ENCODE peak calls at places on chromosomes 7 and 10, in eight cellular contexts. B, Z, L, A, M, F, T and H are unnamed samples.

GRCh38 chr10:76286536-76286935 is 855.1 kb downstream of the LRMDA start:
- DNase-seq in T (no peak), M (no peak), B (no peak), F (no peak), L (no peak), Z (no peak), A (no peak), H (no peak)

GRCh38 chr7:99290980-99291607 is 18.5 kb downstream of the MYH16 start:
- DNase-seq in M (no peak), Z (no peak), F (no peak), L (no peak), T (no peak), B (no peak), A (no peak), H (no peak)

GRCh38 chr10:17023386-17024298 is 106.0 kb downstream of the CUBN start:
- DNase-seq in B (peak), M (no peak), F (peak), A (peak), Z (peak), L (peak), T (no peak), H (no peak)

GRCh38 chr10:49650724-49651034 is 28.8 kb upstream of the C10orf53 start:
- DNase-seq in B (no peak), T (no peak), A (no peak), Z (no peak), L (no peak), M (no peak), F (no peak), H (no peak)

GRCh38 chr7:231030-231857 is 38.9 kb downstream of the FAM20C start:
- DNase-seq in L (no peak), F (peak), M (no peak), T (no peak), B (no peak), Z (no peak), A (no peak), H (no peak)

GRCh38 chr10:124678566-124679240 is 65.5 kb downstream of the FAM53B start:
- DNase-seq in B (peak), L (peak), F (no peak), A (peak), Z (no peak), M (no peak), T (no peak), H (no peak)

GRCh38 chr7:19321925-19322470 is 176.8 kb upstream of the FERD3L start:
- DNase-seq in Z (no peak), B (no peak), F (no peak), M (no peak), T (no peak), A (no peak), L (no peak), H (no peak)

GRCh38 chr10:131580076-131580652 is 268.6 kb upstream of the TCERG1L start:
- DNase-seq in M (peak), Z (no peak), F (no peak), B (no peak), A (no peak), T (no peak), L (no peak), H (peak)

GRCh38 chr10:107924458-107924857 is 760.0 kb upstream of the SORCS1 start:
- DNase-seq in T (no peak), M (no peak), A (no peak), Z (no peak), L (no peak), B (no peak), F (no peak), H (no peak)